ENCODE peak calls at places on chromosomes 11 and 22, in four cellular contexts. R, F, T and L are unnamed samples.
A peak's percentile ranks its signal among the peaks of the same experiment; 100 is the strongest.

GRCh38 chr11:11980841-11981308 is 27.6 kb downstream of the DKK3 start:
- DNase-seq in F (peak; percentile 89), R (peak; percentile 55), T (no peak), L (no peak)

GRCh38 chr22:42895087-42895486 is 38.0 kb upstream of the ARFGAP3 start:
- DNase-seq in T (no peak), R (no peak), F (no peak), L (no peak)

GRCh38 chr22:22460060-22460459 is 48.5 kb downstream of the ZNF280B start:
- DNase-seq in R (no peak), F (no peak), T (peak; percentile 68), L (peak; percentile 52)

GRCh38 chr22:22769434-22770279 is 118.0 kb upstream of the IGLL5 start:
- DNase-seq in T (no peak), R (no peak), F (no peak), L (no peak)

GRCh38 chr11:68142441-68143309 is 21.5 kb upstream of the CHKA start:
- DNase-seq in R (no peak), F (no peak), T (no peak), L (no peak)

GRCh38 chr11:110429614-110430266 is at the start of gene FDX1:
- DNase-seq in T (peak; percentile 91), R (peak; percentile 74), F (peak; percentile 96), L (peak; percentile 50)

GRCh38 chr22:50733521-50734342 is 4.3 kb upstream of the ACR start:
- DNase-seq in T (no peak), R (peak; percentile 59), F (no peak), L (peak; percentile 42)

GRCh38 chr11:116339306-116339705 is 433.5 kb downstream of the BUD13 start:
- DNase-seq in R (no peak), T (peak; percentile 7), F (no peak), L (no peak)

GRCh38 chr11:70517996-70518907 is 119.9 kb downstream of the CTTN start:
- DNase-seq in T (peak; percentile 42), R (peak; percentile 64), F (no peak), L (no peak)

GRCh38 chr11:111871693-111872161 is 346 bp upstream of the ALG9 start:
- DNase-seq in F (no peak), T (no peak), R (no peak), L (no peak)

GRCh38 chr11:128359515-128359914 is 227.8 kb downstream of the ETS1 start:
- DNase-seq in F (no peak), R (peak; percentile 45), T (no peak), L (no peak)

GRCh38 chr22:48522271-48522670 is 1305.4 kb downstream of the BRD1 start:
- DNase-seq in R (no peak), T (no peak), F (no peak), L (no peak)

GRCh38 chr11:26193714-26194373 is 138.1 kb upstream of the ANO3 start:
- DNase-seq in R (peak; percentile 22), F (peak; percentile 5), T (no peak), L (no peak)

GRCh38 chr22:40081662-40082061 is 86.9 kb downstream of the FAM83F start:
- DNase-seq in R (no peak), F (no peak), T (no peak), L (no peak)

GRCh38 chr11:5303643-5304042 is 1.9 kb upstream of the OR51B4 start:
- DNase-seq in F (no peak), T (no peak), R (no peak), L (no peak)

GRCh38 chr11:95912902-95913560 is 10.9 kb downstream of the MTMR2 start:
- DNase-seq in R (peak; percentile 68), F (no peak), T (no peak), L (no peak)

GRCh38 chr11:75667831-75668507 is 869 bp downstream of the MAP6 start:
- DNase-seq in T (peak; percentile 73), R (peak; percentile 35), F (peak; percentile 74), L (no peak)

GRCh38 chr11:26276798-26277424 is 55.0 kb upstream of the ANO3 start:
- DNase-seq in T (peak; percentile 72), R (peak; percentile 71), F (peak; percentile 80), L (peak; percentile 54)

GRCh38 chr22:27242111-27242436 is 559.5 kb downstream of the MN1 start:
- DNase-seq in F (no peak), R (no peak), T (no peak), L (no peak)

GRCh38 chr22:24162377-24162927 is 18.8 kb upstream of the SUSD2 start:
- DNase-seq in F (no peak), T (no peak), R (no peak), L (no peak)

GRCh38 chr11:2271327-2272240 is 1.2 kb upstream of the ASCL2 start:
- DNase-seq in T (peak; percentile 37), F (no peak), R (no peak), L (no peak)

GRCh38 chr11:93024376-93024775 is 54.9 kb downstream of the MTNR1B start:
- DNase-seq in T (no peak), F (no peak), R (peak; percentile 27), L (no peak)

GRCh38 chr11:96260067-96260511 is 82.9 kb downstream of the MAML2 start:
- DNase-seq in T (no peak), R (no peak), F (no peak), L (no peak)

GRCh38 chr22:33126881-33127280 is 68.7 kb upstream of the SYN3 start:
- DNase-seq in F (peak; percentile 76), T (peak; percentile 38), R (no peak), L (no peak)

GRCh38 chr11:12318791-12319733 is 58.3 kb upstream of the PARVA start:
- DNase-seq in R (peak; percentile 89), T (no peak), F (no peak), L (no peak)

GRCh38 chr11:69635804-69636511 is 5.0 kb upstream of the CCND1 start:
- DNase-seq in T (no peak), R (no peak), F (no peak), L (no peak)

GRCh38 chr11:14386895-14387480 is 28.0 kb upstream of the RRAS2 start:
- DNase-seq in F (peak; percentile 98), T (peak; percentile 78), R (peak; percentile 89), L (peak; percentile 15)

GRCh38 chr11:99814738-99815137 is 794.0 kb downstream of the CNTN5 start:
- DNase-seq in R (no peak), F (peak; percentile 40), T (no peak), L (no peak)

GRCh38 chr11:64843971-64844329 is 503 bp downstream of the CDC42BPG start:
- DNase-seq in F (no peak), T (no peak), R (no peak), L (no peak)

DNA sequence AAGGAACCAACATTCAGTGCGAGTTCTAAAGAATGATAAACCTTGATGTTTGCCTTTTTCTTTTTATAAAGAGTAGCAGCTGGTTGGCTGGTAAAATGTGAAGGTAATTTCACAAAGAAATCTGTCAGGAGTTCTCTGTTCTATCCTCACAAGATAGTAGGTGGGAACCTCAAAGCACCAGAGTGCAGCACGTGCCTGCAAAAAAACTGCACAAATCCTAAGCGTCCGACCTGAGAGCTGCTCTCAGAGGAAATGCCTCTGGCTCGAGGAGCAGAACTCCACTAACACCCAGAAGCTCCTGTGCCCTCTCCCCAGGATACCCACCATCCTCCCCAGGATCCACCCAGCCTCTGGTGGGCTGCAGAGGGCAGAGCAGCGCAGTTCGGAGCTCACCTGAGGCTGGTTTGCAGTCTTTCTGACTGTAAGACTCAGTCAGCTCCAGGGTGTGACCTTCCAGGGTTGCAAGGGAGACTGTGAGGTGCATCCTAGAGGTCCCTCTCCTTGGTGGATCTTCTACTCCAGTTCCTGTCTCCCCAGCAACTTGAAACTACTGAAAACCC is 23.5 kb downstream of the PRDM10 start:
- DNase-seq in F (no peak), R (no peak), T (no peak), L (no peak)
- H3K56ac ChIP-seq in F (no peak overlapping the region), R (no peak overlapping the region), T (no peak overlapping the region), L (no peak overlapping the region)

GRCh38 chr22:46537946-46538815 is 761 bp upstream of the CELSR1 start:
- DNase-seq in F (peak; percentile 48), T (peak; percentile 61), R (peak; percentile 27), L (peak; percentile 69)
- H3K56ac ChIP-seq in F (peak overlapping the region; percentile 88), T (no peak overlapping the region), R (no peak overlapping the region), L (no peak overlapping the region)

GRCh38 chr22:41340357-41340756 is 39.0 kb downstream of the ZC3H7B start:
- DNase-seq in T (no peak), R (no peak), F (no peak), L (no peak)

GRCh38 chr22:41341990-41342389 is 39.8 kb upstream of the TEF start:
- DNase-seq in F (no peak), T (no peak), R (peak; percentile 36), L (no peak)

GRCh38 chr22:41339823-41340222 is 38.5 kb downstream of the ZC3H7B start:
- DNase-seq in F (no peak), R (no peak), T (no peak), L (no peak)

GRCh38 chr22:41343300-41343699 is 38.4 kb upstream of the TEF start:
- DNase-seq in T (no peak), R (no peak), F (no peak), L (no peak)

GRCh38 chr22:41341012-41341411 is 39.7 kb downstream of the ZC3H7B start:
- DNase-seq in R (no peak), F (no peak), T (no peak), L (no peak)
- H3K56ac ChIP-seq in R (no peak overlapping the region), F (no peak overlapping the region), T (no peak overlapping the region), L (no peak overlapping the region)

DNA sequence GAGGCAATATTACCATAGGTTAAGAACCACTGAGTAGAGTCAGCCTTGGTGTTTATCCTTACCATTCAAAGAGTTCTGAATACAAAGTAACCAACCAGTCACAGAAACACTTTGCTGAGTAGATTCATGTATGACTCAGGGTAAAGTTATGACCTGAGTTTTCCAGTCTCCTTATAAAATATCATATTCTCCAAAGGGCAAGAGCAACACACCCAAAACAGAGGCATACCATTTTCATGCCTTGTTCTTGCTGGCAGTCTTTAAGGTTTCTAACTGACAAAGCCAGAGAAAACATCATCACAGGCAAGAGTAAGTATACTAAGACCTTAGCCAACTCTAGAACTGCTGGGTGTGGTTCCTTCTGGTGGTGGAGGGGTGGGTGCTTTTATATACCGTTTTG is 3.2 kb downstream of the ATL3 start:
- DNase-seq in R (peak; percentile 97), T (no peak), F (peak; percentile 62), L (no peak)
- H3K56ac ChIP-seq in R (peak overlapping the region; percentile 7), T (no peak overlapping the region), F (no peak overlapping the region), L (no peak overlapping the region)